ENCODE peak calls at places on chromosomes 13 and 19, in nine cellular contexts. C is heart right ventricle; O is nucleus accumbens; D is activated naive CD4-positive, alpha-beta T cell treated with anti-CD3 and anti-CD28 coated beads, Interleukin-2, amount 10 ng/mL, durations not matched to agents 7 days and 5 days; Q is NCI-H1105; T is activated CD4-positive, CD25-positive, alpha-beta regulatory T cell; X is stimulated activated CD4-positive, alpha-beta T cell treated with anti-CD3 and anti-CD28 coated beads, Interleukin-1b, Interleukin-23, amount 100 ng/mL, for 1 hour; M is aorta; J is heart left ventricle. B is an unnamed sample.

GRCh38 chr19:42420055-42420544 is 7.1 kb downstream of the LIPE start:
- DNase-seq in Q (no peak), J (no peak), M (peak; percentile 61), T (peak; percentile 67), O (no peak), D (peak; percentile 88), C (no peak), X (peak; percentile 57), B (no peak)

GRCh38 chr19:55206664-55207500 is 2.4 kb downstream of the PTPRH start:
- DNase-seq in X (no peak), J (peak; percentile 79), C (peak; percentile 84), M (peak; percentile 84), T (no peak), D (peak; percentile 52), Q (no peak), O (peak; percentile 10), B (peak; percentile 91)

GRCh38 chr13:110503037-110503901 is 58.3 kb downstream of the RAB20 start:
- DNase-seq in M (peak; percentile 42), O (no peak), J (no peak), T (no peak), X (no peak), Q (no peak), C (no peak), D (no peak), B (no peak)

GRCh38 chr13:111402441-111402840 is 82.0 kb downstream of the TEX29 start:
- DNase-seq in X (no peak), D (peak; percentile 11), C (no peak), T (no peak), M (no peak), J (no peak), Q (no peak), O (no peak), B (no peak)

GRCh38 chr19:4140237-4140711 is 13.2 kb upstream of the CREB3L3 start:
- DNase-seq in J (no peak), Q (peak; percentile 56), M (no peak), T (no peak), D (peak; percentile 45), O (no peak), X (no peak), C (no peak), B (no peak)

GRCh38 chr13:94534171-94534570 is 54.7 kb upstream of the DCT start:
- DNase-seq in O (no peak), M (no peak), D (no peak), X (no peak), Q (no peak), T (no peak), C (no peak), J (no peak), B (no peak)

GRCh38 chr13:31035162-31035951 is 102.9 kb downstream of the TEX26 start:
- DNase-seq in M (no peak), T (no peak), O (no peak), C (peak; percentile 29), D (no peak), J (no peak), X (no peak), Q (no peak), B (no peak)

GRCh38 chr19:12969292-12969988 is at the start of gene DAND5:
- DNase-seq in T (no peak), D (no peak), J (peak; percentile 70), Q (no peak), X (no peak), C (peak; percentile 63), M (no peak), O (peak; percentile 62), B (peak; percentile 45)

GRCh38 chr19:19146000-19146608 is 7.8 kb upstream of the TMEM161A start:
- DNase-seq in X (peak; percentile 77), D (peak; percentile 90), Q (peak; percentile 54), M (peak; percentile 83), C (peak; percentile 76), J (peak; percentile 79), O (peak; percentile 47), T (peak; percentile 63), B (peak; percentile 80)

GRCh38 chr19:30743702-30744101 is 371.5 kb downstream of the ZNF536 start:
- DNase-seq in X (no peak), Q (no peak), D (no peak), T (no peak), O (no peak), C (no peak), M (no peak), J (no peak), B (no peak)

GRCh38 chr19:49403404-49404187 is 15.5 kb downstream of the KASH5 start:
- DNase-seq in O (no peak), C (no peak), J (no peak), Q (peak; percentile 20), M (no peak), T (no peak), X (no peak), D (no peak), B (no peak)

GRCh38 chr13:112333756-112334543 is 42.2 kb upstream of the SPACA7 start:
- DNase-seq in J (no peak), T (no peak), D (no peak), O (no peak), C (no peak), M (no peak), X (no peak), Q (no peak), B (no peak)

GRCh38 chr13:36778083-36778671 is 40.8 kb upstream of the RFXAP start:
- DNase-seq in J (no peak), T (no peak), O (no peak), C (no peak), X (no peak), M (no peak), D (no peak), Q (no peak), B (no peak)

GRCh38 chr19:49746206-49746958 is 16.7 kb downstream of the TSKS start:
- DNase-seq in X (no peak), O (peak; percentile 10), Q (no peak), J (peak; percentile 39), T (no peak), C (no peak), D (peak; percentile 55), M (peak; percentile 83), B (peak; percentile 70)

GRCh38 chr13:40993987-40994386 is 25.1 kb downstream of the ELF1 start:
- DNase-seq in T (no peak), D (no peak), J (no peak), M (no peak), O (no peak), X (no peak), Q (peak; percentile 42), C (no peak), B (no peak)

GRCh38 chr13:73138276-73138950 is 79.6 kb downstream of the KLF5 start:
- DNase-seq in X (no peak), D (no peak), J (no peak), M (no peak), Q (no peak), T (no peak), O (no peak), C (no peak), B (no peak)

GRCh38 chr13:47033216-47033615 is 136.4 kb upstream of the HTR2A start:
- DNase-seq in T (no peak), C (no peak), Q (no peak), M (no peak), X (no peak), J (no peak), D (no peak), O (no peak), B (no peak)

GRCh38 chr13:26061947-26062346 is 10.1 kb upstream of the SHISA2 start:
- DNase-seq in M (no peak), D (no peak), C (no peak), J (no peak), T (no peak), Q (no peak), X (no peak), O (no peak), B (no peak)

GRCh38 chr13:38180100-38180499 is 169.6 kb upstream of the UFM1 start:
- DNase-seq in X (no peak), C (no peak), J (no peak), M (no peak), Q (no peak), D (no peak), T (no peak), O (no peak), B (no peak)

GRCh38 chr19:8566855-8567254 is 10.4 kb downstream of the MYO1F start:
- DNase-seq in T (no peak), J (no peak), O (no peak), X (no peak), Q (no peak), D (no peak), M (no peak), C (no peak), B (no peak)

GRCh38 chr19:12984683-12985048 is 10.6 kb upstream of the NFIX start:
- DNase-seq in X (no peak), Q (no peak), M (no peak), D (no peak), J (no peak), O (no peak), T (no peak), C (no peak), B (no peak)

GRCh38 chr13:23921451-23921888 is 24.2 kb upstream of the C1QTNF9B start:
- DNase-seq in Q (peak; percentile 12), C (peak; percentile 17), J (no peak), X (no peak), M (no peak), O (no peak), T (no peak), D (no peak), B (no peak)